ENCODE peak calls at places on chromosome 16, in five cellular contexts. F, C, K, U and Z are unnamed samples. For H3K4me1, the result is how much of the 10 kb centered on the place peaks cover.

GRCh38 chr16:78235168-78235800 is 135.8 kb downstream of the WWOX start:
- DNase-seq in C (peak), U (peak), F (peak), K (peak), Z (peak)

GRCh38 chr16:88424536-88425230 is 28.4 kb upstream of the ZFPM1 start:
- DNase-seq in C (no peak), F (no peak), K (no peak), U (no peak), Z (no peak)

GRCh38 chr16:25024900-25025299 is 9.7 kb upstream of the ARHGAP17 start:
- DNase-seq in C (no peak), K (no peak), F (no peak), U (no peak), Z (no peak)

GRCh38 chr16:66849021-66849420 is 4.8 kb downstream of the CA7 start:
- DNase-seq in C (no peak), K (peak), U (no peak), F (no peak), Z (no peak)

GRCh38 chr16:66903544-66904427 is 14.9 kb downstream of the CDH16 start:
- DNase-seq in F (no peak), K (no peak), C (peak), U (no peak), Z (no peak)

GRCh38 chr16:66469291-66469931 is 42.3 kb downstream of the BEAN1 start:
- DNase-seq in C (no peak), F (no peak), K (peak), U (no peak), Z (no peak)

GRCh38 chr16:13997526-13997925 is 73.6 kb upstream of the MRTFB start:
- DNase-seq in U (no peak), K (no peak), C (no peak), F (no peak), Z (no peak)

GRCh38 chr16:27843800-27844199 is 219.7 kb downstream of the GSG1L start:
- DNase-seq in K (no peak), C (no peak), U (peak), F (no peak), Z (no peak)

GRCh38 chr16:2085669-2086068 is 37.9 kb downstream of the TSC2 start:
- DNase-seq in K (no peak), U (no peak), C (no peak), F (no peak), Z (no peak)

GRCh38 chr16:1043831-1044514 is 28.6 kb upstream of the SSTR5 start:
- DNase-seq in K (no peak), U (no peak), C (no peak), F (no peak), Z (no peak)
- H3K4me1 ChIP-seq in K (under half), U (under half), C (under half), F (under half), Z (under half)

DNA sequence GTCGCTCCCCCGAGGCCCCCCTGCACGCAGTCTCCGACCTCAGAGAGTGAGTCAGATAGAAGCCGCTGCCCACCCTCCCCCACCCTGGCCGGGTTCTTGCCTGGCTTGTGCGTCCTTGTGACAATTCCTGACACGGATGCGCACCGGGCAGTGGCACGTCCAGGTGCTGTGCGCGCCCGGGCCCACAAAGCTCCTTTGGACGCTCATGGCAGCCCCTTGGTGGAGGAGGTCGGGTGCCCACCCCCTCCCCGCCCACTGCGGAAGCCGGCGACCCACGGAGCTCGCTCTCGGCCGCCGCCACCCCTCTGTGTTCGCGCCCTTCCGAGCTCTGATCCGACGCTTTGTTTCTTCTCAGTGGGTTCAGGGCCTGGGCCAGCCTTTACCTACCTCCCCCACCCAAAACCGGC is 662 bp upstream of the TUBB3 start:
- DNase-seq in U (peak), C (peak), K (no peak), F (peak), Z (peak)
- H3K4me1 ChIP-seq in U (under half), C (under half), K (half or more), F (under half), Z (under half)

DNA sequence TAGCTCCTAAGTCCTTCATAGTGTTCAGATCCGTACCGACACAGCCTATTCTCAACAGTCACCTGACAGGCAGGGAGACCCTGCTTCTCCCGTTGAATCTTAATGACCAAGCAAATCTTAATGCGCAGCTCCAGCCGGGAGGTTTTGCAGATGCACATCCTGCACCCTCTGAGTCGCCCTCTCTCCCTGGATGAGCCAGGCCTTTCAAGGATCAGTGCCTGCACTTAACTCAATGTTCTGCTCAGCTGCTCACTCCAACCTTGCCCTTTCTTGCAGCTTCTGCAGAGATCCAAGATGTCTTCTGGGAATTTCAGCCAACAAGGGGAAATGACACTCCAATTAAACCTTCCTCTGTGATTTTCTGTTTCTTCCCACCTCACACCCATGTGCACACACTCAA is 77.0 kb upstream of the DYNLRB2 start:
- DNase-seq in K (no peak), U (no peak), F (no peak), C (no peak), Z (no peak)
- H3K4me1 ChIP-seq in K (under half), U (under half), F (under half), C (under half), Z (under half)

DNA sequence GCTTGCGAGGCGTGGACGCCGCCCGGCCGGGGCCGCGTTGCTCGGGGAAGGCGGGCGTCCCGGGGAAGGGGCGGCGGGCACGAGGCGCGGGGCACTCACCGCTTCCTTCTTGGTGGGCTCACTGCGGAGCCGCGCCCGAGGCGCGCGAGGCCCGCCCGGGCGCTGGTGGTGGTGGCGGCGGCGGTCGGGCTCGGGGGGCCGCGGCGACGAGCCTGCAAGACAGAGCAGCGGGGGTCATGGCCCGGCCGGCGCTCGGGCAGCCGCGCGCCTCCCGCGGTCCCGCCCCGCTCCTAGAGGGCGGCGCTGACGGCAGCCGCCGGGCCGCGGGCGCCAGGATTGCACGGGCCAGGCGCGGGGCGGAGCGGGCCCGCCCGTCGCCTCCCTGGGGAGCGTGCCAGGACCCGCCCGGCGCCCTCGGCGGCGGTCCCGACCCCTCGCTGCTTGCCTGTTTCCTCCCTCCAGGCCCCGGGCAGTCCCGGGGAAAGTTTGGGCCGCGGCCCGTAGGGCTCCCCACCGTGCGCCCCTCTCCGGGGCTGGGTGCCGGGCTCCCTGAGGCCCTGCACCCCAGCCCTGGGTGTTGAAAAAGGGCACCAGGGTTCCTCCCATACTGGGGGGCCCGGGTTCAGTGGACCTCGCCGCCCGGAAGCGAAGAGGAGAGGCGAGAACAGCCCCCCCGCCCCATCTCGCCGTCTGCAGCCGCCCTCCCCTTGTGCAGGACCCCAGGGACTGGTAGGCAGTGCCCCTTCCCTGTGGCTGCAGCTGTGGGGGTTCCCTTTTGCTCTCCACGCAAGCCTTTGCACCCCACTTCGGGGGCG is at the start of gene C16orf74:
- DNase-seq in U (peak), F (no peak), K (peak), C (peak), Z (peak)
- H3K4me1 ChIP-seq in U (half or more), F (under half), K (under half), C (under half), Z (under half)

GRCh38 chr16:56610017-56610608 is 1.7 kb downstream of the MT2A start:
- DNase-seq in C (no peak), K (peak), F (peak), U (peak), Z (peak)
- H3K4me1 ChIP-seq in C (under half), K (under half), F (half or more), U (half or more), Z (under half)